ENCODE peak calls at places on chromosomes 1 and 21, in five cellular contexts. G, B, S, V and F are unnamed samples.

GRCh38 chr1:220511785-220512184 is 16.2 kb upstream of the MARK1 start:
- DNase-seq in S (no peak), G (no peak), B (no peak), V (no peak), F (no peak)

GRCh38 chr1:29783501-29784275 is 547.4 kb downstream of the PTPRU start:
- DNase-seq in S (no peak), B (no peak), G (no peak), V (no peak), F (no peak)

GRCh38 chr1:11923069-11923826 is 3.0 kb downstream of the KIAA2013 start:
- DNase-seq in S (no peak), G (no peak), V (no peak), B (no peak), F (no peak)

GRCh38 chr1:162319510-162320160 is 57.0 kb downstream of the SPATA46 start:
- DNase-seq in V (no peak), S (no peak), B (peak), G (no peak), F (no peak)

GRCh38 chr1:3283849-3284248 is 170.6 kb upstream of the ARHGEF16 start:
- DNase-seq in V (peak), S (no peak), G (no peak), B (no peak), F (peak)

GRCh38 chr1:90616395-90616794 is 100.7 kb downstream of the BARHL2 start:
- DNase-seq in V (no peak), B (no peak), G (no peak), S (peak), F (peak)

GRCh38 chr1:73092383-73092782 is 810.0 kb upstream of the NEGR1 start:
- DNase-seq in B (no peak), G (no peak), S (no peak), V (no peak), F (no peak)

GRCh38 chr1:162213281-162213909 is 143.9 kb downstream of the NOS1AP start:
- DNase-seq in G (no peak), B (peak), V (no peak), S (no peak), F (no peak)

GRCh38 chr21:35663856-35664606 is 396.3 kb downstream of the SETD4 start:
- DNase-seq in S (no peak), V (no peak), B (no peak), G (no peak), F (no peak)

GRCh38 chr1:210633636-210634035 is 304.9 kb downstream of the HHAT start:
- DNase-seq in B (no peak), S (no peak), G (no peak), V (no peak), F (no peak)

GRCh38 chr1:92563457-92564216 is 76.9 kb upstream of the GFI1 start:
- DNase-seq in S (no peak), V (no peak), G (no peak), B (no peak), F (no peak)